ENCODE peak calls at places on chromosome 20, in eight cellular contexts. Z is fibroblast of mammary gland; J is prostate gland; Q is effector memory CD4-positive, alpha-beta T cell; X is AG04449; N is fibroblast of pulmonary artery; W is esophagus squamous epithelium; R is tibial artery. K is an unnamed sample.

GRCh38 chr20:54433653-54434052 is 41.7 kb upstream of the DOK5 start:
- DNase-seq in J (peak), R (no peak), X (no peak), N (no peak), Z (no peak), W (no peak), Q (no peak), K (no peak)

GRCh38 chr20:51360451-51361230 is 181.9 kb downstream of the NFATC2 start:
- DNase-seq in N (peak), Z (peak), X (peak), R (no peak), Q (no peak), W (no peak), J (no peak), K (peak)

GRCh38 chr20:50879649-50880550 is 51.3 kb downstream of the ADNP start:
- DNase-seq in R (peak), J (no peak), W (no peak), N (no peak), X (no peak), Z (no peak), Q (no peak), K (no peak)

GRCh38 chr20:53866787-53867740 is 203.3 kb downstream of the BCAS1 start:
- DNase-seq in J (no peak), Z (no peak), W (no peak), R (no peak), X (no peak), Q (no peak), N (no peak), K (no peak)

GRCh38 chr20:4100679-4101078 is 85.3 kb upstream of the RNF24 start:
- DNase-seq in Q (no peak), Z (peak), J (no peak), W (no peak), X (no peak), R (no peak), N (no peak), K (no peak)

GRCh38 chr20:22590662-22591061 is 6.3 kb upstream of the FOXA2 start:
- DNase-seq in X (no peak), J (no peak), N (no peak), Z (no peak), R (no peak), W (no peak), Q (no peak), K (no peak)

GRCh38 chr20:35992713-35993335 is 24.4 kb downstream of the CNBD2 start:
- DNase-seq in N (peak), W (no peak), J (peak), Q (peak), Z (peak), R (no peak), X (no peak), K (no peak)

GRCh38 chr20:44762466-44763140 is 16.9 kb downstream of the KCNK15 start:
- DNase-seq in N (no peak), X (no peak), W (no peak), R (no peak), J (no peak), Z (no peak), Q (no peak), K (no peak)

GRCh38 chr20:51759769-51760510 is 8.2 kb downstream of the ATP9A start:
- DNase-seq in Q (no peak), Z (no peak), R (no peak), X (no peak), N (no peak), W (no peak), J (no peak), K (no peak)

DNA sequence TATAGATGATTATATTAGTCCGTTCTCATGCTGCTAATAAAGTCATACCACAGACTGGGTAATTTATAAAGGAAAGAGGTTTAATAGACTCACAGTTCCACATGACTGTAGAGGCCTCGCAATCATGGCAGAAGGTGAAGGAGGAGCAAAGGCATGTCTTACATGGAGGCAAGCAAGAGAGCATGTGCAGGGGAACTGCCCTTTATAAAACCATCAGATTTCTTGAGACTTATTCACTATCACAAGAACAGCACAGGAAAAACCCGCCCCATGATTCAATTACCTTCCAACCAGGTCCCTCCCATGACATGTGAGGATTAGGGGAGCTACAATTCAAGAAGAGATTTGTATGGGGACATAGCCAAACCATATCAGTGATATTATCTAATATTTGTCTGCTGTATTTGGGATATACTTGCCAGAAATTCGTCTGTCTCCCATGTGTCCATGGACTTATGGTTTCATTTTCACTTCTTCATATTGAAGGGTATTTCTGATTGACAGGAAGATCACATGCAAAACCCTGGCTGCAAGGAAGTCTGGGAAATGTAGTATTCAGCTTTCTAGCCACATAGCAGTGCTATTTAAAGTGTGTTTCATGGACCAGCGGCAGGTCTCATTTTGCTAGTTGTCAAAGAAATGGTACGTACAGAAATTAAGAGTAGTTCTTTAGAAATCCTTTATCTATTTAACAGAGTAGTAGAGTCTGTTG is 50.5 kb upstream of the PAK5 start:
- DNase-seq in W (no peak), X (no peak), Q (no peak), Z (no peak), J (no peak), R (no peak), N (no peak), K (no peak)
- H3K4me3 ChIP-seq in W (no peak), X (no peak), Q (no peak), Z (no peak), J (no peak), R (no peak), N (no peak), K (no peak)

GRCh38 chr20:17835941-17836861 is 132.4 kb downstream of the SNX5 start:
- DNase-seq in X (peak), W (no peak), Q (no peak), Z (peak), J (no peak), N (peak), R (peak), K (no peak)
- H3K4me3 ChIP-seq in X (no peak), W (no peak), Q (no peak), Z (no peak), J (no peak), N (peak), R (peak), K (no peak)

GRCh38 chr20:17202030-17202429 is 24.8 kb upstream of the PCSK2 start:
- DNase-seq in Z (no peak), Q (no peak), W (no peak), J (no peak), N (no peak), X (no peak), R (no peak), K (no peak)
- H3K4me3 ChIP-seq in Z (no peak), Q (no peak), W (no peak), J (no peak), N (no peak), X (no peak), R (no peak), K (no peak)

DNA sequence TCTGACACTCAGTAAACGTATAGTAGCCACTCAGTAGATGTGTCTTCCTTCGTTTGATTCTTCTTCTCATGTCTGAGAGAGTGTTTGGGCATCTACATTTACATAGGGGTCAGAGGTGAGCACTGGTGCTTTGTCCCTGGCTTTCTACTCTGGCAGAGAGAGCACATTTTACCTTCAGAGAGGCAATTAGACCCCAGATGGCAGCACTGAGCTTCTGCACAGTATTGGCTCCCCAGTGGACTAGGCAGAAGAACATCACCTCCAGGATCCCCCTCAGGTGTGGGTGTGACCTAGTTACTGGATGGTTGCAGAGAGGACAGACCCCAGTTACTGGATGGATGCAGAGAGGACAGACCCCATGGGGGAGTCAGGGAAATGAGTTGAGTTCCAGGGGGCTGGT is 327.2 kb downstream of the DHX35 start:
- DNase-seq in R (no peak), J (no peak), Z (no peak), Q (no peak), W (no peak), X (no peak), N (no peak), K (no peak)
- H3K4me3 ChIP-seq in R (no peak), J (no peak), Z (no peak), Q (no peak), W (no peak), X (no peak), N (no peak), K (no peak)

GRCh38 chr20:63359937-63360849 is 956 bp downstream of the CHRNA4 start:
- DNase-seq in R (no peak), Q (no peak), W (no peak), N (no peak), X (no peak), J (no peak), Z (no peak), K (no peak)
- H3K4me3 ChIP-seq in R (no peak), Q (no peak), W (no peak), N (no peak), X (no peak), J (no peak), Z (no peak), K (no peak)

GRCh38 chr20:45823949-45824835 is 2.9 kb downstream of the TNNC2 start:
- DNase-seq in W (no peak), N (peak), J (peak), Q (peak), R (no peak), X (no peak), Z (peak), K (no peak)
- H3K4me3 ChIP-seq in W (peak), N (no peak), J (no peak), Q (peak), R (peak), X (no peak), Z (no peak), K (no peak)

GRCh38 chr20:5606347-5606746 is 143.9 kb upstream of the SHLD1 start:
- DNase-seq in X (no peak), W (no peak), Q (no peak), N (no peak), Z (no peak), R (no peak), J (no peak), K (no peak)
- H3K4me3 ChIP-seq in X (no peak), W (no peak), Q (no peak), N (no peak), Z (no peak), R (no peak), J (no peak), K (no peak)

DNA sequence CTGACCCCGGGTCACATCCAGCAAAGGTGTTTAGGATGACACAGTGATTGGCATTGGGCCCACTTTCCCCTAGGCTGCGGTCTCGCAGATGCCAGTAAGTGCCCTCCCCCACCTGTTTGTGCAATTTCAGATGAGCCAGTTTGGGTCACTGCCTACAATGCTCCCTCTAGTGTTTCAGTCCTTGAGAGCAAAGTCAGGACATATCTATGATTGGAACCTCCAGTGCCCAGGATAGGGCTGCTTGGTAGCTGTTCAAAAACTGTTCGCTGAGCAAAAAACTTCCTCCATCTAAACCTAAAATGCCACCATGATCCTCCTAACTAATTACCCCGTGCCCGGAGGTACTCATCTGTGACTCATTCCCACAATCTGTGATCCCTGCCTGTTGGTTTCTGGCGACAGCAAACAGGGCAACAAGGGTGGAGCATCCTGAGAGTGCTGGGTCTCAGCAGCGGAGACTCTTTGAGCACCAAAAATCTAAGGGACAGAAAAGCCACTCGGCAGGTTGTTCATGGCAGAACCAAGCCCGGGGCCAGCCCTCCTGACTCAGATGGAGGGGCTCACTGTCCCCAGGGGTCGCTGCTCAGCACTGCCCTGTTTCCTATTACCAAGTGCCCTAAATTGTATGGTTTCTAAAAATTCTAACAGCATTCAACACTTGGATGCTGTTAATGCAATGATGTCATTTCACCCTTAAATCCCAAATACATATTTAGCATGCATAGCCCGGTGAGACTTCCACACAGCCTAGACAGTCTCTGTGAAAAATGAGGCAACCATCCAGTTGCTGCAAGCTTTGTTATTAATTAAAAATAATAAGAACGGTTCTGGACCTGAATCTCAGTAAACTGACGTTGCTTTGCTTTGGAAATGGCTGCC is 5.0 kb downstream of the VSX1 start:
- DNase-seq in N (peak), W (no peak), J (no peak), Q (no peak), Z (peak), R (no peak), X (no peak), K (no peak)
- H3K4me3 ChIP-seq in N (peak), W (peak), J (peak), Q (no peak), Z (no peak), R (peak), X (no peak), K (no peak)